ENCODE peak calls at places on chromosomes 12 and 14, in nine cellular contexts. O is esophagus squamous epithelium, M is HCT116, N is GM12865, R is coronary artery, E is endothelial cell, L is fibroblast of mammary gland, I is left lung, K is vagina. A is an unnamed sample.

GRCh38 chr12:132021031-132021871 is 71.5 kb downstream of the EP400 start:
- DNase-seq in O (no peak), M (no peak), N (no peak), R (no peak), E (no peak), L (no peak), I (no peak), K (no peak), A (no peak)

GRCh38 chr14:91649930-91650329 is 82.0 kb downstream of the CATSPERB start:
- DNase-seq in O (no peak), M (peak), N (peak), R (no peak), E (peak), L (peak), I (no peak), K (no peak), A (peak)

GRCh38 chr12:989751-990278 is 1.2 kb upstream of the ERC1 start:
- DNase-seq in O (no peak), M (no peak), N (no peak), R (no peak), E (no peak), L (peak), I (no peak), K (no peak), A (peak)

GRCh38 chr12:124548854-124549378 is 18.5 kb downstream of the NCOR2 start:
- DNase-seq in O (no peak), M (no peak), N (no peak), R (no peak), E (no peak), L (peak), I (peak), K (no peak), A (peak)

GRCh38 chr12:13336216-13336615 is 139.7 kb downstream of the EMP1 start:
- DNase-seq in O (no peak), M (no peak), N (no peak), R (no peak), E (no peak), L (no peak), I (no peak), K (no peak), A (no peak)

GRCh38 chr12:120125029-120125428 is 8.5 kb upstream of the RAB35 start:
- DNase-seq in O (no peak), M (no peak), N (no peak), R (no peak), E (no peak), L (no peak), I (no peak), K (no peak), A (no peak)

GRCh38 chr12:128314611-128315010 is 47.6 kb downstream of the TMEM132C start:
- DNase-seq in O (no peak), M (no peak), N (no peak), R (no peak), E (no peak), L (no peak), I (no peak), K (no peak), A (no peak)

GRCh38 chr12:92129609-92130008 is 16.0 kb downstream of the BTG1 start:
- DNase-seq in O (no peak), M (no peak), N (no peak), R (no peak), E (no peak), L (no peak), I (no peak), K (no peak), A (no peak)

GRCh38 chr12:64998327-64999156 is 122.6 kb downstream of the WIF1 start:
- DNase-seq in O (no peak), M (no peak), N (no peak), R (no peak), E (no peak), L (peak), I (no peak), K (no peak), A (peak)

GRCh38 chr12:27260746-27261145 is 16.7 kb downstream of the STK38L start:
- DNase-seq in O (no peak), M (no peak), N (no peak), R (no peak), E (no peak), L (peak), I (no peak), K (no peak), A (no peak)

GRCh38 chr12:31325524-31325875 is 450 bp downstream of the SINHCAF start:
- DNase-seq in O (no peak), M (no peak), N (peak), R (peak), E (no peak), L (no peak), I (no peak), K (peak), A (peak)

GRCh38 chr12:12081836-12082497 is 11.2 kb downstream of the BCL2L14 start:
- DNase-seq in O (no peak), M (peak), N (peak), R (no peak), E (peak), L (peak), I (no peak), K (peak), A (no peak)
- TF ChIP-seq CTCF in O (no peak), M (peak), N (peak), R (no peak), E (no peak), L (peak), I (peak), K (peak), A (peak)

DNA sequence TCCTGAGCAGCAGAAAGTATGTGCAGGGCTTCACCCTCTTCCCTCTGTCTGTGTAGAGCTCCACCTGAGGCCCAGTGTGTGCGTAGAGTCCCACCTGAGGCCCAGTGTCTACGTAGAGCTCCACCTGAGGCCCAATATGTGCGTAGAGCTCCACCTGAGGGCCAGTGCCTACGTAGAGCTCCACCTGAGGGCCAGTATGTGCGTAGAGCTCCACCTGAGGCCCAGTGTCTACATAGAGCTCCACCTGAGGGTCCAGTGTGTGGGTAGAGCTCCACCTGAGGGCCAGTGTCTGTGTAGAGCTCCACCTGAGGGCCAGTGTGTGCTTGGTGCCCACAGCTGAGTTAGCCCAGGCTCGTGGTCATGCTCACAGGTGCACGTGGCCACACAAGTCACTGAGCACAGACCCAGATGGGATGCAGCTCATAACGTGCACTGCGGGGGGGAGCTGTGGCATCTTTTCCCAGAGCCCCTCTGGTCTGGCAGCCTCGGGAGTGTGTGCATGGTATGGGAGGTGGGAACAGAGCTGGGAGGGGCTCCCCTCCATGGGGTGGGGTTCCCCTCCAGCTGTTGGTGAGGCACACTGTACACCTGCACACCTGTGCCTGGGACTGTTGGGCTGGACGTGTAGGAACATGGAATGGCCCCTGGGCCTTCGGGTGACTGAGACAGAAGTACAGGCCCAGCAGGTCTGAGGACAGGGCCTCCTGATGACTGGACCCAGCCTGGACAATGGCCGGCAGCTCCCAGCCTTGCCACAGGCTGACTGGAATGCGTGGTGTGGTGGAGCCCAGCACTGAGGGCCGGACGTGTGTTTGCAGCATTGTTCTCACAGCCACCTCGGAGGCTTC is 20.1 kb downstream of the PACS2 start:
- DNase-seq in O (no peak), M (peak), N (no peak), R (no peak), E (no peak), L (no peak), I (no peak), K (no peak), A (peak)
- TF ChIP-seq CTCF in O (no peak), M (peak), N (no peak), R (no peak), E (no peak), L (no peak), I (no peak), K (no peak), A (no peak)

DNA sequence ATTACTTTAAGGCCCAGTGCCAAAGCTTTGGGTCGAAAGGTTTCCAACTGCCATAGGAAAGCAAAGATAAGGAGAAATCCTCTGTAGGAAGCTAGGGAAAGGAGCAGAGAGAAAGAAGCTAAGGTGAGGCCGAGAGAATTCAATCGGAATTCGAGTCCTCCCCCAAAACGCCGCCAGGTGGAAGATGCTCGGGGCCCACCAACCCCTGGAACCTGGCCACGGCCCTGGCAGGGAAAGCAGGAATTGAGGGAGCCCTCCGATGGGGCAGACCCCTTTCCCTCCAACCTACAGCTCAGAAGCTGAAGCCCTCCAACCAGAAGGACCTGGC is 498 bp downstream of the GMFB start:
- DNase-seq in O (no peak), M (no peak), N (no peak), R (no peak), E (no peak), L (no peak), I (no peak), K (no peak), A (no peak)
- TF ChIP-seq CTCF in O (no peak), M (peak), N (peak), R (no peak), E (no peak), L (no peak), I (no peak), K (no peak), A (no peak)

GRCh38 chr12:63843613-63844390 is 698 bp upstream of the SRGAP1 start:
- DNase-seq in O (peak), M (peak), N (peak), R (peak), E (peak), L (peak), I (peak), K (peak), A (peak)
- TF ChIP-seq CTCF in O (peak), M (peak), N (peak), R (peak), E (peak), L (peak), I (peak), K (peak), A (peak)

A was measured in body of pancreas.